ENCODE peak calls at places on chromosomes 12 and 14, in eight cellular contexts. N is osteocyte; Y is right cardiac atrium; X is stimulated activated naive CD4-positive, alpha-beta T cell; P is SK-N-SH; V is AG08395; F is NCI-H2081; L is HTR-8/SVneo. M is an unnamed sample.
A peak's percentile ranks its signal among the peaks of the same experiment; 100 is the strongest.

GRCh38 chr12:6644903-6645302 is 2.3 kb downstream of the ACRBP start:
- DNase-seq in V (no peak), Y (peak; percentile 67), F (no peak), X (no peak), N (no peak), P (peak; percentile 74), L (no peak), M (no peak)

GRCh38 chr12:120795441-120796178 is 70.0 kb downstream of the ACADS start:
- DNase-seq in V (no peak), N (no peak), L (no peak), F (no peak), P (no peak), X (no peak), Y (no peak), M (no peak)

GRCh38 chr12:24025153-24025798 is 75.8 kb upstream of the SOX5 start:
- DNase-seq in F (peak; percentile 4), P (no peak), V (no peak), L (no peak), X (no peak), N (no peak), Y (no peak), M (no peak)

GRCh38 chr12:100383586-100384548 is 27.0 kb downstream of the SLC17A8 start:
- DNase-seq in F (no peak), N (no peak), L (no peak), V (no peak), P (no peak), X (no peak), Y (no peak), M (no peak)

GRCh38 chr12:123571343-123571813 is 13.0 kb upstream of the TMED2 start:
- DNase-seq in X (no peak), V (peak; percentile 74), F (no peak), P (peak; percentile 49), Y (no peak), N (no peak), L (no peak), M (peak; percentile 6)

GRCh38 chr14:101772770-101773169 is 11.3 kb downstream of the PPP2R5C start:
- DNase-seq in L (peak; percentile 44), Y (no peak), N (no peak), V (no peak), X (no peak), P (no peak), F (no peak), M (no peak)

GRCh38 chr14:35406090-35406489 is 1.5 kb upstream of the NFKBIA start:
- DNase-seq in Y (no peak), F (no peak), P (no peak), V (no peak), L (no peak), N (no peak), X (no peak), M (no peak)

GRCh38 chr14:20988717-20989116 is 1.1 kb upstream of the METTL17 start:
- DNase-seq in Y (no peak), F (no peak), L (no peak), P (no peak), V (no peak), N (no peak), X (no peak), M (no peak)

GRCh38 chr14:74616996-74617700 is 5.1 kb upstream of the LTBP2 start:
- DNase-seq in L (no peak), X (no peak), Y (no peak), P (no peak), F (no peak), V (no peak), N (no peak), M (no peak)

GRCh38 chr14:35079742-35080141 is 33.7 kb downstream of the FAM177A1 start:
- DNase-seq in L (no peak), V (no peak), F (no peak), Y (no peak), X (no peak), P (no peak), N (no peak), M (no peak)

GRCh38 chr14:68905107-68905895 is 73.8 kb downstream of the ACTN1 start:
- DNase-seq in L (no peak), P (no peak), V (no peak), Y (no peak), N (no peak), F (no peak), X (no peak), M (no peak)

GRCh38 chr12:95443458-95443857 is 30.5 kb upstream of the METAP2 start:
- DNase-seq in L (no peak), Y (no peak), X (no peak), N (no peak), V (no peak), F (no peak), P (no peak), M (no peak)

GRCh38 chr14:65600742-65601141 is 188.2 kb downstream of the FUT8 start:
- DNase-seq in X (no peak), L (no peak), P (no peak), V (no peak), F (no peak), Y (no peak), N (no peak), M (no peak)

GRCh38 chr14:102088012-102088792 is 1.4 kb upstream of the HSP90AA1 start:
- DNase-seq in F (no peak), Y (peak; percentile 87), N (no peak), X (peak; percentile 20), V (no peak), L (no peak), P (no peak), M (no peak)

GRCh38 chr14:80974338-80975078 is 19.1 kb downstream of the TSHR start:
- DNase-seq in X (no peak), Y (no peak), P (no peak), N (no peak), F (peak; percentile 70), L (no peak), V (peak; percentile 9), M (no peak)

GRCh38 chr12:131761638-131762037 is 50.7 kb downstream of the SFSWAP start:
- DNase-seq in Y (no peak), N (no peak), F (no peak), P (no peak), X (no peak), V (no peak), L (no peak), M (no peak)

GRCh38 chr12:89344862-89345202 is 7.5 kb downstream of the DUSP6 start:
- DNase-seq in L (no peak), N (no peak), P (no peak), Y (no peak), F (no peak), X (no peak), V (no peak), M (no peak)

GRCh38 chr12:75623631-75624118 is 112.3 kb upstream of the KRR1 start:
- DNase-seq in P (peak; percentile 15), L (peak; percentile 28), Y (no peak), N (no peak), F (no peak), X (no peak), V (peak; percentile 21), M (peak; percentile 36)

GRCh38 chr12:98418357-98419075 is 96.9 kb upstream of the TMPO start:
- DNase-seq in F (no peak), N (peak; percentile 91), X (no peak), Y (peak; percentile 91), L (peak; percentile 73), P (peak; percentile 27), V (peak; percentile 96), M (peak; percentile 86)

GRCh38 chr14:76870146-76870545 is 43.9 kb downstream of the LRRC74A start:
- DNase-seq in X (no peak), N (no peak), P (peak; percentile 77), F (no peak), Y (no peak), L (peak; percentile 46), V (no peak), M (no peak)

GRCh38 chr12:122793685-122794106 is 19.3 kb downstream of the CCDC62 start:
- DNase-seq in F (peak; percentile 54), X (no peak), Y (no peak), L (peak; percentile 62), V (peak; percentile 75), N (no peak), P (peak; percentile 74), M (peak; percentile 34)

GRCh38 chr12:32569256-32569655 is 109.8 kb upstream of the DNM1L start:
- DNase-seq in Y (no peak), V (no peak), L (no peak), X (no peak), F (no peak), N (no peak), P (no peak), M (no peak)

GRCh38 chr12:89390802-89391673 is 38.7 kb upstream of the DUSP6 start:
- DNase-seq in Y (no peak), L (no peak), N (no peak), X (no peak), P (no peak), V (peak; percentile 32), F (no peak), M (peak; percentile 66)

GRCh38 chr12:108689314-108690190 is 41.8 kb downstream of the CORO1C start:
- DNase-seq in P (no peak), Y (no peak), L (no peak), N (no peak), V (no peak), F (no peak), X (peak; percentile 17), M (no peak)

GRCh38 chr14:85921241-85921640 is 391.3 kb downstream of the FLRT2 start:
- DNase-seq in N (no peak), V (no peak), L (no peak), Y (no peak), P (no peak), X (no peak), F (no peak), M (no peak)

GRCh38 chr12:47870175-47870781 is 34.5 kb downstream of the VDR start:
- DNase-seq in Y (peak; percentile 80), N (no peak), P (peak; percentile 62), L (peak; percentile 57), X (no peak), F (no peak), V (peak; percentile 62), M (peak; percentile 22)

GRCh38 chr14:66638688-66639087 is 130.7 kb downstream of the GPHN start:
- DNase-seq in Y (no peak), F (no peak), V (peak; percentile 15), L (peak; percentile 71), N (no peak), P (no peak), X (no peak), M (no peak)

GRCh38 chr14:68621400-68622365 is 171.2 kb downstream of the ZFP36L1 start:
- DNase-seq in X (no peak), P (no peak), N (no peak), F (no peak), Y (peak; percentile 84), V (peak; percentile 79), L (no peak), M (no peak)

GRCh38 chr14:33642080-33642479 is 308.8 kb downstream of the EGLN3 start:
- DNase-seq in P (no peak), F (no peak), Y (no peak), V (no peak), L (no peak), X (no peak), N (no peak), M (no peak)

GRCh38 chr12:92342574-92342973 is 196.9 kb upstream of the BTG1 start:
- DNase-seq in L (no peak), Y (no peak), F (no peak), N (no peak), P (no peak), V (no peak), X (no peak), M (no peak)

GRCh38 chr12:26274441-26275312 is 79.3 kb downstream of the SSPN start:
- DNase-seq in V (peak; percentile 93), N (peak; percentile 88), Y (peak; percentile 91), P (peak; percentile 17), F (no peak), X (no peak), L (peak; percentile 94), M (peak; percentile 98)

GRCh38 chr12:31041033-31041564 is 32.6 kb upstream of the DDX11 start:
- DNase-seq in L (no peak), F (no peak), V (no peak), X (no peak), P (no peak), Y (no peak), N (no peak), M (no peak)

GRCh38 chr14:54669759-54670630 is 103.1 kb downstream of the SAMD4A start:
- DNase-seq in N (no peak), L (peak; percentile 74), P (no peak), X (no peak), F (no peak), Y (no peak), V (peak; percentile 36), M (peak; percentile 52)

GRCh38 chr12:67070307-67070600 is 198.9 kb upstream of the CAND1 start:
- DNase-seq in Y (no peak), X (no peak), P (peak; percentile 2), V (no peak), F (no peak), L (no peak), N (no peak), M (no peak)